ENCODE peak calls at places on chromosomes 3 and 15, in ten cellular contexts. Q is sigmoid colon, Z is tibial nerve, N is stomach, C is GM23338, H is transverse colon, L is heart right ventricle, A is A549, F is endothelial cell of umbilical vein, D is left ventricle myocardium inferior. B is an unnamed sample.

GRCh38 chr3:65551945-65552344 is 486.8 kb downstream of the MAGI1 start:
- DNase-seq in A (no peak), H (no peak), N (no peak), C (no peak), L (no peak), F (no peak), Q (no peak), D (no peak), Z (no peak), B (no peak)

GRCh38 chr3:190124067-190124466 is 3.4 kb upstream of the P3H2 start:
- DNase-seq in L (no peak), D (no peak), H (no peak), F (no peak), Q (no peak), Z (no peak), A (no peak), N (no peak), C (no peak), B (no peak)

GRCh38 chr15:57732526-57733331 is 26.2 kb downstream of the POLR2M start:
- DNase-seq in D (peak; percentile 28), C (peak; percentile 89), Q (no peak), N (peak; percentile 63), L (no peak), A (peak; percentile 46), F (peak; percentile 79), H (peak; percentile 62), Z (peak; percentile 38), B (peak; percentile 44)

GRCh38 chr15:57500979-57501576 is 90.6 kb upstream of the MYZAP start:
- DNase-seq in D (no peak), C (no peak), F (peak; percentile 57), L (no peak), Q (no peak), N (no peak), H (no peak), Z (no peak), A (no peak), B (no peak)

GRCh38 chr3:45548724-45549123 is 45.8 kb upstream of the LIMD1 start:
- DNase-seq in C (no peak), Q (no peak), N (no peak), Z (no peak), H (no peak), L (no peak), D (no peak), F (no peak), A (no peak), B (no peak)

GRCh38 chr3:133574260-133574881 is 885 bp downstream of the CDV3 start:
- DNase-seq in Z (peak; percentile 37), Q (peak; percentile 84), D (peak; percentile 76), C (peak; percentile 74), N (peak; percentile 76), F (peak; percentile 75), L (peak; percentile 82), H (peak; percentile 80), A (no peak), B (peak; percentile 73)

GRCh38 chr3:40191850-40192448 is 117.6 kb upstream of the EIF1B start:
- DNase-seq in A (peak; percentile 40), Q (no peak), Z (peak; percentile 40), H (peak; percentile 57), L (peak; percentile 37), F (peak; percentile 63), C (peak; percentile 68), D (peak; percentile 41), N (peak; percentile 66), B (peak; percentile 64)

GRCh38 chr3:149384911-149385321 is 7.5 kb upstream of the TM4SF1 start:
- DNase-seq in N (no peak), Q (no peak), A (no peak), L (no peak), H (no peak), Z (no peak), F (no peak), C (no peak), D (no peak), B (no peak)

GRCh38 chr3:48226959-48227358 is 3.7 kb downstream of the CAMP start:
- DNase-seq in Q (no peak), H (no peak), D (no peak), F (no peak), A (no peak), Z (no peak), N (no peak), C (no peak), L (no peak), B (no peak)

GRCh38 chr15:35693887-35694286 is 147.9 kb upstream of the DPH6 start:
- DNase-seq in H (no peak), D (no peak), Q (no peak), A (no peak), C (no peak), F (no peak), N (no peak), Z (no peak), L (no peak), B (no peak)

GRCh38 chr15:98358971-98359370 is 289.4 kb upstream of the IGF1R start:
- DNase-seq in N (no peak), L (no peak), Q (no peak), D (no peak), A (no peak), H (no peak), F (no peak), Z (no peak), C (no peak), B (peak; percentile 22)

GRCh38 chr3:32934150-32934742 is 17.2 kb upstream of the CCR4 start:
- DNase-seq in C (peak; percentile 52), Q (no peak), H (no peak), A (no peak), F (peak; percentile 22), L (no peak), Z (no peak), D (no peak), N (peak; percentile 34), B (no peak)
- TF ChIP-seq CTCF in C (peak; percentile 90), Q (no peak), H (peak; percentile 62), A (peak; percentile 88), F (peak; percentile 61), L (peak; percentile 44), Z (peak; percentile 35), D (peak; percentile 70), N (no peak), B (peak; percentile 47)

GRCh38 chr3:85842081-85842480 is 883.3 kb downstream of the CADM2 start:
- DNase-seq in C (no peak), Q (no peak), L (no peak), H (no peak), N (no peak), D (no peak), Z (no peak), A (no peak), F (no peak), B (no peak)
- H3K4me3 ChIP-seq in C (no peak overlapping the region), Q (no peak overlapping the region), L (no peak overlapping the region), H (no peak overlapping the region), N (no peak overlapping the region), D (no peak overlapping the region), Z (no peak overlapping the region), A (no peak overlapping the region), F (no peak overlapping the region), B (no peak overlapping the region)

GRCh38 chr3:43319364-43319763 is 33.0 kb downstream of the SNRK start:
- DNase-seq in N (no peak), H (peak; percentile 14), A (no peak), C (no peak), Q (no peak), Z (no peak), D (peak; percentile 49), L (peak; percentile 24), F (no peak), B (no peak)

GRCh38 chr3:43320288-43320687 is 33.9 kb downstream of the SNRK start:
- DNase-seq in Q (no peak), N (no peak), L (no peak), C (no peak), Z (no peak), H (no peak), D (no peak), F (no peak), A (no peak), B (no peak)

GRCh38 chr3:43327184-43327950 is 41.0 kb downstream of the SNRK start:
- DNase-seq in C (no peak), A (no peak), H (no peak), D (no peak), Z (no peak), Q (no peak), N (no peak), L (no peak), F (peak; percentile 23), B (no peak)

GRCh38 chr3:43319794-43320193 is 33.5 kb downstream of the SNRK start:
- DNase-seq in Z (no peak), N (no peak), F (no peak), L (no peak), D (no peak), H (no peak), C (no peak), A (no peak), Q (no peak), B (no peak)

DNA sequence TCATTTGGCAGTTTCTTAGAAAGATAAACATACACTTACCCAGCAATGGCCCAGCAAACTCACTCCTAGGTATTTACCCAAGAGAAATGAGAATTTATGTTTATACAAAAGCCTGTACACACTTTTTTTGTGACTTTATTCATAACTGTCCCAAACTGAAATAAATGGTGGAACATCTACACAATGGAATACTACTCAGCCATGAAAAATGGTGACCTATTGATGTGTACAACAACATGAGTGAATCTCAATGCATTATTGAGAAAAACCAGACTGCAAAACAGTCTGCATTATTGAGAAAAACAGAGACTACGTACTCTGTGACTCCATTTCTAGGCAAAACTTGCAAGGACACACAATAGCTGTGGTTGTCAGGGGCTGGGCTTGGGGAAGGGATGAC is 37.2 kb downstream of the SNRK start:
- DNase-seq in A (no peak), Z (no peak), N (no peak), C (no peak), H (no peak), D (no peak), F (no peak), Q (no peak), L (no peak), B (no peak)
- H3K4me1 ChIP-seq in A (no peaks in the 10 kb centered on the region), Z (no peaks in the 10 kb centered on the region), N (peaks cover 66% of the 10 kb centered on the region), C (peaks cover 9% of the 10 kb centered on the region), H (peaks cover 22% of the 10 kb centered on the region), D (peaks cover 85% of the 10 kb centered on the region), F (peaks cover 9% of the 10 kb centered on the region), Q (peaks cover 50% of the 10 kb centered on the region), L (peaks cover 4% of the 10 kb centered on the region), B (peaks cover 30% of the 10 kb centered on the region)

GRCh38 chr3:146974001-146974400 is 368.9 kb upstream of the PLSCR5 start:
- DNase-seq in C (no peak), L (no peak), D (no peak), A (no peak), N (no peak), Z (no peak), H (no peak), Q (no peak), F (no peak), B (no peak)
- TF ChIP-seq CTCF in C (no peak), L (no peak), D (no peak), A (no peak), N (no peak), Z (no peak), H (no peak), Q (no peak), F (no peak), B (no peak)

B was measured in lung.